ENCODE peak calls at places on chromosomes 4 and X, in ten cellular contexts. One of them, this sample, is unnamed.

GRCh38 chr4:182192511-182193181 is 50.6 kb upstream of the TENM3 start:
- DNase-seq in GM04503: peak
- DNase-seq in uterus: no peak
- DNase-seq in HAP-1: no peak
- DNase-seq in H54: no peak
- DNase-seq in NCI-H2029 treated with DMSO at 0.1 percent for 48 hours: no peak
- DNase-seq in effector memory CD8-positive, alpha-beta T cell: no peak
- DNase-seq in iris pigment epithelial cell: peak
- DNase-seq in cardiac muscle cell: peak
- DNase-seq in GF-D8: no peak
- DNase-seq in this sample: no peak

GRCh38 chrX:154020500-154021115 is 906 bp upstream of the IRAK1 start:
- DNase-seq in GM04503: no peak
- DNase-seq in uterus: no peak
- DNase-seq in HAP-1: no peak
- DNase-seq in H54: no peak
- DNase-seq in NCI-H2029 treated with DMSO at 0.1 percent for 48 hours: no peak
- DNase-seq in effector memory CD8-positive, alpha-beta T cell: no peak
- DNase-seq in iris pigment epithelial cell: no peak
- DNase-seq in cardiac muscle cell: no peak
- DNase-seq in GF-D8: no peak
- DNase-seq in this sample: no peak

GRCh38 chrX:43559643-43560042 is 96.5 kb upstream of the MAOA start:
- DNase-seq in GM04503: no peak
- DNase-seq in uterus: peak
- DNase-seq in HAP-1: peak
- DNase-seq in H54: no peak
- DNase-seq in NCI-H2029 treated with DMSO at 0.1 percent for 48 hours: peak
- DNase-seq in effector memory CD8-positive, alpha-beta T cell: peak
- DNase-seq in iris pigment epithelial cell: peak
- DNase-seq in cardiac muscle cell: peak
- DNase-seq in GF-D8: no peak
- DNase-seq in this sample: peak

GRCh38 chr4:78395642-78396041 is 155.9 kb upstream of the ANXA3 start:
- DNase-seq in GM04503: no peak
- DNase-seq in uterus: no peak
- DNase-seq in HAP-1: no peak
- DNase-seq in H54: no peak
- DNase-seq in NCI-H2029 treated with DMSO at 0.1 percent for 48 hours: no peak
- DNase-seq in effector memory CD8-positive, alpha-beta T cell: no peak
- DNase-seq in iris pigment epithelial cell: no peak
- DNase-seq in cardiac muscle cell: no peak
- DNase-seq in GF-D8: no peak
- DNase-seq in this sample: no peak

GRCh38 chrX:41276661-41277506 is 57.1 kb upstream of the DDX3X start:
- DNase-seq in GM04503: no peak
- DNase-seq in uterus: peak
- DNase-seq in HAP-1: peak
- DNase-seq in H54: no peak
- DNase-seq in NCI-H2029 treated with DMSO at 0.1 percent for 48 hours: no peak
- DNase-seq in effector memory CD8-positive, alpha-beta T cell: no peak
- DNase-seq in iris pigment epithelial cell: no peak
- DNase-seq in cardiac muscle cell: no peak
- DNase-seq in GF-D8: no peak
- DNase-seq in this sample: no peak

GRCh38 chr4:137267024-137267423 is 265.3 kb downstream of the PCDH18 start:
- DNase-seq in GM04503: peak
- DNase-seq in uterus: no peak
- DNase-seq in HAP-1: no peak
- DNase-seq in H54: no peak
- DNase-seq in NCI-H2029 treated with DMSO at 0.1 percent for 48 hours: no peak
- DNase-seq in effector memory CD8-positive, alpha-beta T cell: no peak
- DNase-seq in iris pigment epithelial cell: peak
- DNase-seq in cardiac muscle cell: peak
- DNase-seq in GF-D8: no peak
- DNase-seq in this sample: no peak

GRCh38 chrX:40153335-40154221 is 55.8 kb upstream of the BCOR start:
- DNase-seq in GM04503: no peak
- DNase-seq in uterus: peak
- DNase-seq in HAP-1: peak
- DNase-seq in H54: peak
- DNase-seq in NCI-H2029 treated with DMSO at 0.1 percent for 48 hours: no peak
- DNase-seq in effector memory CD8-positive, alpha-beta T cell: peak
- DNase-seq in iris pigment epithelial cell: peak
- DNase-seq in cardiac muscle cell: peak
- DNase-seq in GF-D8: peak
- DNase-seq in this sample: peak

GRCh38 chr4:74088396-74088795 is 10.6 kb downstream of the CXCL2 start:
- DNase-seq in GM04503: no peak
- DNase-seq in uterus: no peak
- DNase-seq in HAP-1: no peak
- DNase-seq in H54: no peak
- DNase-seq in NCI-H2029 treated with DMSO at 0.1 percent for 48 hours: no peak
- DNase-seq in effector memory CD8-positive, alpha-beta T cell: no peak
- DNase-seq in iris pigment epithelial cell: no peak
- DNase-seq in cardiac muscle cell: no peak
- DNase-seq in GF-D8: no peak
- DNase-seq in this sample: no peak

GRCh38 chrX:13717697-13718483 is 16.5 kb downstream of the TRAPPC2 start:
- DNase-seq in GM04503: peak
- DNase-seq in uterus: peak
- DNase-seq in HAP-1: no peak
- DNase-seq in H54: no peak
- DNase-seq in NCI-H2029 treated with DMSO at 0.1 percent for 48 hours: no peak
- DNase-seq in effector memory CD8-positive, alpha-beta T cell: no peak
- DNase-seq in iris pigment epithelial cell: peak
- DNase-seq in cardiac muscle cell: peak
- DNase-seq in GF-D8: no peak
- DNase-seq in this sample: no peak

GRCh38 chr4:169124661-169125060 is 114.6 kb upstream of the CBR4 start:
- DNase-seq in GM04503: no peak
- DNase-seq in uterus: no peak
- DNase-seq in HAP-1: no peak
- DNase-seq in H54: no peak
- DNase-seq in NCI-H2029 treated with DMSO at 0.1 percent for 48 hours: no peak
- DNase-seq in effector memory CD8-positive, alpha-beta T cell: no peak
- DNase-seq in iris pigment epithelial cell: peak
- DNase-seq in cardiac muscle cell: no peak
- DNase-seq in GF-D8: no peak
- DNase-seq in this sample: no peak

GRCh38 chr4:173935622-173936405 is 347.7 kb downstream of the FBXO8 start:
- DNase-seq in GM04503: no peak
- DNase-seq in uterus: no peak
- DNase-seq in HAP-1: no peak
- DNase-seq in H54: no peak
- DNase-seq in NCI-H2029 treated with DMSO at 0.1 percent for 48 hours: no peak
- DNase-seq in effector memory CD8-positive, alpha-beta T cell: no peak
- DNase-seq in iris pigment epithelial cell: peak
- DNase-seq in cardiac muscle cell: peak
- DNase-seq in GF-D8: no peak
- DNase-seq in this sample: no peak

GRCh38 chrX:56783450-56783831 is 54.4 kb downstream of the NBDY start:
- DNase-seq in GM04503: no peak
- DNase-seq in uterus: peak
- DNase-seq in HAP-1: no peak
- DNase-seq in H54: no peak
- DNase-seq in NCI-H2029 treated with DMSO at 0.1 percent for 48 hours: no peak
- DNase-seq in effector memory CD8-positive, alpha-beta T cell: no peak
- DNase-seq in iris pigment epithelial cell: peak
- DNase-seq in cardiac muscle cell: no peak
- DNase-seq in GF-D8: no peak
- DNase-seq in this sample: no peak

GRCh38 chr4:8117278-8117682 is 41.3 kb downstream of the ABLIM2 start:
- DNase-seq in GM04503: no peak
- DNase-seq in uterus: peak
- DNase-seq in HAP-1: peak
- DNase-seq in H54: peak
- DNase-seq in NCI-H2029 treated with DMSO at 0.1 percent for 48 hours: no peak
- DNase-seq in effector memory CD8-positive, alpha-beta T cell: no peak
- DNase-seq in iris pigment epithelial cell: peak
- DNase-seq in cardiac muscle cell: peak
- DNase-seq in GF-D8: no peak
- DNase-seq in this sample: peak

GRCh38 chr4:93368968-93369367 is 459.6 kb upstream of the ATOH1 start:
- DNase-seq in GM04503: no peak
- DNase-seq in uterus: no peak
- DNase-seq in HAP-1: no peak
- DNase-seq in H54: no peak
- DNase-seq in NCI-H2029 treated with DMSO at 0.1 percent for 48 hours: no peak
- DNase-seq in effector memory CD8-positive, alpha-beta T cell: no peak
- DNase-seq in iris pigment epithelial cell: no peak
- DNase-seq in cardiac muscle cell: no peak
- DNase-seq in GF-D8: no peak
- DNase-seq in this sample: no peak

GRCh38 chrX:63551856-63552255 is 200.7 kb upstream of the SPIN4 start:
- DNase-seq in GM04503: no peak
- DNase-seq in uterus: no peak
- DNase-seq in HAP-1: no peak
- DNase-seq in H54: no peak
- DNase-seq in NCI-H2029 treated with DMSO at 0.1 percent for 48 hours: no peak
- DNase-seq in effector memory CD8-positive, alpha-beta T cell: no peak
- DNase-seq in iris pigment epithelial cell: no peak
- DNase-seq in cardiac muscle cell: no peak
- DNase-seq in GF-D8: no peak
- DNase-seq in this sample: no peak

GRCh38 chr4:55358668-55359067 is 12.6 kb downstream of the SRD5A3 start:
- DNase-seq in GM04503: peak
- DNase-seq in uterus: no peak
- DNase-seq in HAP-1: no peak
- DNase-seq in H54: no peak
- DNase-seq in NCI-H2029 treated with DMSO at 0.1 percent for 48 hours: no peak
- DNase-seq in effector memory CD8-positive, alpha-beta T cell: no peak
- DNase-seq in iris pigment epithelial cell: peak
- DNase-seq in cardiac muscle cell: peak
- DNase-seq in GF-D8: no peak
- DNase-seq in this sample: no peak

This sample was measured in CD4-positive, CD25-positive, alpha-beta regulatory T cell.